ENCODE peak calls at places on chromosomes 7 and 10, in six cellular contexts. Y, B, D, Q, A and N are unnamed samples.

GRCh38 chr7:101410743-101411476 is 48.2 kb downstream of the COL26A1 start:
- DNase-seq in Y (peak; percentile 59), B (peak; percentile 19), D (peak; percentile 15), Q (no peak), A (no peak), N (peak; percentile 41)

GRCh38 chr7:23106491-23106800 is 861 bp downstream of the KLHL7 start:
- DNase-seq in Y (peak; percentile 58), B (no peak), D (no peak), Q (peak; percentile 28), A (no peak), N (peak; percentile 28)

GRCh38 chr7:8131694-8132605 is 130.0 kb downstream of the ICA1 start:
- DNase-seq in Y (no peak), B (peak; percentile 38), D (no peak), Q (no peak), A (no peak), N (no peak)

GRCh38 chr7:31874631-31875374 is 187.8 kb downstream of the PPP1R17 start:
- DNase-seq in Y (peak; percentile 10), B (no peak), D (no peak), Q (no peak), A (no peak), N (no peak)

GRCh38 chr7:140810830-140811556 is 113.7 kb downstream of the BRAF start:
- DNase-seq in Y (peak; percentile 87), B (peak; percentile 42), D (peak; percentile 56), Q (peak; percentile 83), A (peak; percentile 36), N (peak; percentile 59)

GRCh38 chr7:19919156-19920085 is 146.0 kb upstream of the TMEM196 start:
- DNase-seq in Y (peak; percentile 3), B (no peak), D (no peak), Q (no peak), A (no peak), N (no peak)

GRCh38 chr10:24790599-24790998 is 66.9 kb upstream of the ARHGAP21 start:
- DNase-seq in Y (no peak), B (no peak), D (no peak), Q (no peak), A (no peak), N (no peak)

GRCh38 chr7:1096156-1097119 is 8.5 kb downstream of the GPER1 start:
- DNase-seq in Y (no peak), B (no peak), D (no peak), Q (no peak), A (no peak), N (peak; percentile 61)

GRCh38 chr10:132487241-132488135 is 50.1 kb upstream of the INPP5A start:
- DNase-seq in Y (no peak), B (no peak), D (no peak), Q (no peak), A (no peak), N (no peak)

GRCh38 chr10:3955954-3956617 is 171.1 kb upstream of the KLF6 start:
- DNase-seq in Y (no peak), B (no peak), D (no peak), Q (no peak), A (no peak), N (no peak)

GRCh38 chr7:126790763-126791162 is 462.0 kb downstream of the GRM8 start:
- DNase-seq in Y (peak; percentile 2), B (no peak), D (no peak), Q (peak; percentile 57), A (no peak), N (no peak)

GRCh38 chr10:73263948-73264347 is 11.5 kb upstream of the MRPS16 start:
- DNase-seq in Y (peak; percentile 49), B (no peak), D (no peak), Q (peak; percentile 24), A (no peak), N (no peak)

GRCh38 chr7:17307033-17307432 is 8.6 kb downstream of the AHR start:
- DNase-seq in Y (peak; percentile 36), B (no peak), D (no peak), Q (no peak), A (no peak), N (no peak)

GRCh38 chr7:151459726-151460473 is 20.0 kb upstream of the CRYGN start:
- DNase-seq in Y (peak; percentile 85), B (no peak), D (peak; percentile 72), Q (peak; percentile 43), A (peak; percentile 85), N (peak; percentile 73)

GRCh38 chr7:2545746-2546425 is 9.4 kb downstream of the BRAT1 start:
- DNase-seq in Y (no peak), B (no peak), D (peak; percentile 3), Q (no peak), A (peak; percentile 1), N (no peak)

GRCh38 chr7:70694357-70694908 is 437.5 kb upstream of the GALNT17 start:
- DNase-seq in Y (peak; percentile 11), B (no peak), D (peak; percentile 61), Q (no peak), A (peak; percentile 60), N (peak; percentile 41)

GRCh38 chr7:22195402-22195801 is 161.6 kb downstream of the RAPGEF5 start:
- DNase-seq in Y (no peak), B (no peak), D (no peak), Q (no peak), A (no peak), N (no peak)

GRCh38 chr7:140326116-140326928 is 72.0 kb downstream of the SLC37A3 start:
- DNase-seq in Y (peak; percentile 83), B (peak; percentile 36), D (peak; percentile 79), Q (peak; percentile 48), A (peak; percentile 70), N (peak; percentile 74)

GRCh38 chr7:70710011-70710480 is 421.9 kb upstream of the GALNT17 start:
- DNase-seq in Y (no peak), B (no peak), D (no peak), Q (no peak), A (no peak), N (no peak)